ENCODE peak calls at places on chromosomes 2 and 18, in five cellular contexts. X is hepatic stellate cell; U is effector CD4-positive, alpha-beta T cell; I is ELR; J is neural crest cell. S is an unnamed sample.

GRCh38 chr2:127584047-127584446 is 48.6 kb downstream of the MYO7B start:
- DNase-seq in J (no peak), X (no peak), I (no peak), U (no peak), S (no peak)

GRCh38 chr2:237743024-237743423 is 55.6 kb upstream of the RBM44 start:
- DNase-seq in I (no peak), J (no peak), X (no peak), U (no peak), S (no peak)

GRCh38 chr2:19806131-19806530 is 95.7 kb downstream of the TTC32 start:
- DNase-seq in I (no peak), X (no peak), U (no peak), J (no peak), S (no peak)

GRCh38 chr18:61719676-61720075 is 173.1 kb downstream of the RNF152 start:
- DNase-seq in I (no peak), J (no peak), X (no peak), U (no peak), S (no peak)

GRCh38 chr18:79355433-79356335 is 40.0 kb upstream of the NFATC1 start:
- DNase-seq in U (no peak), X (no peak), I (no peak), J (no peak), S (no peak)

GRCh38 chr2:197453914-197454398 is 604 bp downstream of the COQ10B start:
- DNase-seq in X (peak), I (no peak), J (no peak), U (no peak), S (peak)

GRCh38 chr2:69138793-69139510 is 126.0 kb downstream of the ANTXR1 start:
- DNase-seq in X (peak), U (no peak), I (peak), J (no peak), S (no peak)

GRCh38 chr18:13551841-13552733 is 174.3 kb downstream of the FAM210A start:
- DNase-seq in U (no peak), X (no peak), J (no peak), I (no peak), S (no peak)

GRCh38 chr2:84939426-84940087 is 31.4 kb upstream of the KCMF1 start:
- DNase-seq in I (no peak), U (peak), J (no peak), X (no peak), S (no peak)

GRCh38 chr2:28233070-28233718 is 159.5 kb upstream of the FOSL2 start:
- DNase-seq in J (no peak), X (no peak), U (no peak), I (no peak), S (no peak)

GRCh38 chr18:61697306-61697909 is 195.4 kb downstream of the RNF152 start:
- DNase-seq in U (no peak), J (no peak), I (no peak), X (no peak), S (no peak)

GRCh38 chr2:106057206-106057605 is 136.9 kb downstream of the UXS1 start:
- DNase-seq in U (peak), I (no peak), J (no peak), X (no peak), S (no peak)

GRCh38 chr2:29347774-29348465 is 232.7 kb downstream of the CLIP4 start:
- DNase-seq in X (no peak), I (no peak), J (no peak), U (no peak), S (no peak)